ENCODE peak calls at places on chromosomes 4 and X, in six cellular contexts. H is fibroblast of lung; X is effector CD4-positive, alpha-beta T cell; Z is NCI-H446 treated with DMSO at 0.1 percent for 48 hours; M is amygdala; E is endothelial cell. A is an unnamed sample.

GRCh38 chr4:73891739-73892405 is 22.7 kb downstream of the CXCL1 start:
- DNase-seq in X (no peak), M (no peak), H (peak), E (no peak), Z (no peak), A (no peak)

GRCh38 chr4:7863911-7864681 is 75.6 kb downstream of the AFAP1 start:
- DNase-seq in X (peak), H (peak), M (no peak), E (no peak), Z (no peak), A (no peak)

GRCh38 chr4:130172156-130172555 is 1076.2 kb downstream of the C4orf33 start:
- DNase-seq in H (no peak), M (no peak), E (no peak), X (no peak), Z (no peak), A (no peak)

GRCh38 chr4:89249716-89250361 is 57.8 kb downstream of the GPRIN3 start:
- DNase-seq in Z (no peak), E (no peak), H (no peak), X (no peak), M (no peak), A (peak)

GRCh38 chr4:142959156-142959555 is 113.1 kb upstream of the INPP4B start:
- DNase-seq in Z (no peak), H (peak), X (no peak), E (no peak), M (no peak), A (peak)

GRCh38 chr4:25913056-25913850 is 767 bp upstream of the SMIM20 start:
- DNase-seq in X (peak), E (peak), H (no peak), Z (no peak), M (no peak), A (peak)

GRCh38 chr4:168614316-168615057 is 117.6 kb downstream of the PALLD start:
- DNase-seq in H (peak), Z (no peak), E (no peak), M (no peak), X (no peak), A (no peak)

GRCh38 chr4:125313497-125313896 is 1.3 kb upstream of the FAT4 start:
- DNase-seq in X (no peak), H (peak), Z (peak), E (peak), M (peak), A (peak)

GRCh38 chrX:71989768-71990167 is 79.1 kb downstream of the NHSL2 start:
- DNase-seq in X (no peak), E (no peak), H (peak), Z (no peak), M (no peak), A (no peak)

GRCh38 chr4:150078996-150079581 is 844 bp downstream of the DCLK2 start:
- DNase-seq in M (no peak), Z (no peak), H (peak), X (no peak), E (peak), A (peak)

GRCh38 chrX:134418317-134419113 is 41.5 kb upstream of the HPRT1 start:
- DNase-seq in X (no peak), H (no peak), M (no peak), Z (no peak), E (no peak), A (no peak)

GRCh38 chrX:130343411-130343810 is 3.7 kb downstream of the SLC25A14 start:
- DNase-seq in Z (no peak), X (no peak), H (peak), M (no peak), E (no peak), A (no peak)

GRCh38 chr4:38386654-38387188 is 277.3 kb upstream of the KLF3 start:
- DNase-seq in H (no peak), Z (no peak), E (no peak), X (no peak), M (no peak), A (no peak)

GRCh38 chr4:3073158-3074077 is 920 bp downstream of the HTT-AS start:
- DNase-seq in E (peak), H (no peak), X (peak), M (no peak), Z (no peak), A (peak)